ENCODE peak calls at places on chromosomes 16 and 17, in eight cellular contexts. One of them, this sample, is unnamed.

GRCh38 chr17:31100840-31101239 is 6.1 kb downstream of the NF1 start:
- DNase-seq in T47D: no peak
- DNase-seq in ELR: no peak
- DNase-seq in CD8-positive, alpha-beta memory T cell: no peak
- DNase-seq in effector memory CD8-positive, alpha-beta T cell: no peak
- DNase-seq in left colon: no peak
- DNase-seq in SK-N-SH: no peak
- DNase-seq in stimulated activated CD8-positive, alpha-beta memory T cell treated with anti-CD3 and anti-CD28 coated beads, Interleukin-15, amount 100 ng/mL, for 24 hours: no peak
- DNase-seq in this sample: no peak

GRCh38 chr17:2705888-2706795 is 5.4 kb downstream of the CLUH start:
- DNase-seq in T47D: no peak
- DNase-seq in ELR: no peak
- DNase-seq in CD8-positive, alpha-beta memory T cell: no peak
- DNase-seq in effector memory CD8-positive, alpha-beta T cell: no peak
- DNase-seq in left colon: no peak
- DNase-seq in SK-N-SH: no peak
- DNase-seq in stimulated activated CD8-positive, alpha-beta memory T cell treated with anti-CD3 and anti-CD28 coated beads, Interleukin-15, amount 100 ng/mL, for 24 hours: no peak
- DNase-seq in this sample: no peak

GRCh38 chr16:17983114-17983513 is 353.4 kb downstream of the NPIPA8 start:
- DNase-seq in T47D: no peak
- DNase-seq in ELR: peak; percentile 0
- DNase-seq in CD8-positive, alpha-beta memory T cell: no peak
- DNase-seq in effector memory CD8-positive, alpha-beta T cell: no peak
- DNase-seq in left colon: no peak
- DNase-seq in SK-N-SH: no peak
- DNase-seq in stimulated activated CD8-positive, alpha-beta memory T cell treated with anti-CD3 and anti-CD28 coated beads, Interleukin-15, amount 100 ng/mL, for 24 hours: no peak
- DNase-seq in this sample: no peak

GRCh38 chr16:11783319-11784047 is 13.6 kb downstream of the ZC3H7A start:
- DNase-seq in T47D: no peak
- DNase-seq in ELR: peak; percentile 46
- DNase-seq in CD8-positive, alpha-beta memory T cell: peak; percentile 68
- DNase-seq in effector memory CD8-positive, alpha-beta T cell: peak; percentile 42
- DNase-seq in left colon: no peak
- DNase-seq in SK-N-SH: no peak
- DNase-seq in stimulated activated CD8-positive, alpha-beta memory T cell treated with anti-CD3 and anti-CD28 coated beads, Interleukin-15, amount 100 ng/mL, for 24 hours: no peak
- DNase-seq in this sample: no peak

GRCh38 chr17:75478508-75478907 is 22.1 kb downstream of the TMEM94 start:
- DNase-seq in T47D: no peak
- DNase-seq in ELR: no peak
- DNase-seq in CD8-positive, alpha-beta memory T cell: no peak
- DNase-seq in effector memory CD8-positive, alpha-beta T cell: no peak
- DNase-seq in left colon: no peak
- DNase-seq in SK-N-SH: no peak
- DNase-seq in stimulated activated CD8-positive, alpha-beta memory T cell treated with anti-CD3 and anti-CD28 coated beads, Interleukin-15, amount 100 ng/mL, for 24 hours: no peak
- DNase-seq in this sample: no peak

GRCh38 chr17:73474370-73474988 is 162.7 kb upstream of the CDC42EP4 start:
- DNase-seq in T47D: no peak
- DNase-seq in ELR: peak; percentile 50
- DNase-seq in CD8-positive, alpha-beta memory T cell: no peak
- DNase-seq in effector memory CD8-positive, alpha-beta T cell: no peak
- DNase-seq in left colon: peak; percentile 81
- DNase-seq in SK-N-SH: peak; percentile 98
- DNase-seq in stimulated activated CD8-positive, alpha-beta memory T cell treated with anti-CD3 and anti-CD28 coated beads, Interleukin-15, amount 100 ng/mL, for 24 hours: no peak
- DNase-seq in this sample: no peak

GRCh38 chr16:30829130-30830071 is 42.4 kb upstream of the ZNF629 start:
- DNase-seq in T47D: no peak
- DNase-seq in ELR: no peak
- DNase-seq in CD8-positive, alpha-beta memory T cell: no peak
- DNase-seq in effector memory CD8-positive, alpha-beta T cell: no peak
- DNase-seq in left colon: peak; percentile 81
- DNase-seq in SK-N-SH: no peak
- DNase-seq in stimulated activated CD8-positive, alpha-beta memory T cell treated with anti-CD3 and anti-CD28 coated beads, Interleukin-15, amount 100 ng/mL, for 24 hours: no peak
- DNase-seq in this sample: no peak

GRCh38 chr17:74639704-74640142 is 16.2 kb upstream of the CD300E start:
- DNase-seq in T47D: no peak
- DNase-seq in ELR: no peak
- DNase-seq in CD8-positive, alpha-beta memory T cell: no peak
- DNase-seq in effector memory CD8-positive, alpha-beta T cell: no peak
- DNase-seq in left colon: no peak
- DNase-seq in SK-N-SH: no peak
- DNase-seq in stimulated activated CD8-positive, alpha-beta memory T cell treated with anti-CD3 and anti-CD28 coated beads, Interleukin-15, amount 100 ng/mL, for 24 hours: no peak
- DNase-seq in this sample: no peak

GRCh38 chr16:20622498-20622870 is 46.3 kb upstream of the ACSM2B start:
- DNase-seq in T47D: no peak
- DNase-seq in ELR: no peak
- DNase-seq in CD8-positive, alpha-beta memory T cell: no peak
- DNase-seq in effector memory CD8-positive, alpha-beta T cell: no peak
- DNase-seq in left colon: no peak
- DNase-seq in SK-N-SH: no peak
- DNase-seq in stimulated activated CD8-positive, alpha-beta memory T cell treated with anti-CD3 and anti-CD28 coated beads, Interleukin-15, amount 100 ng/mL, for 24 hours: no peak
- DNase-seq in this sample: no peak

GRCh38 chr17:56834380-56835258 is 668 bp downstream of the DGKE start:
- DNase-seq in T47D: peak; percentile 35
- DNase-seq in ELR: peak; percentile 56
- DNase-seq in CD8-positive, alpha-beta memory T cell: peak; percentile 81
- DNase-seq in effector memory CD8-positive, alpha-beta T cell: peak; percentile 59
- DNase-seq in left colon: peak; percentile 81
- DNase-seq in SK-N-SH: peak; percentile 74
- DNase-seq in stimulated activated CD8-positive, alpha-beta memory T cell treated with anti-CD3 and anti-CD28 coated beads, Interleukin-15, amount 100 ng/mL, for 24 hours: peak; percentile 32
- DNase-seq in this sample: no peak

GRCh38 chr17:44170499-44171201 is at the start of gene ASB16:
- DNase-seq in T47D: no peak
- DNase-seq in ELR: no peak
- DNase-seq in CD8-positive, alpha-beta memory T cell: no peak
- DNase-seq in effector memory CD8-positive, alpha-beta T cell: no peak
- DNase-seq in left colon: no peak
- DNase-seq in SK-N-SH: peak; percentile 48
- DNase-seq in stimulated activated CD8-positive, alpha-beta memory T cell treated with anti-CD3 and anti-CD28 coated beads, Interleukin-15, amount 100 ng/mL, for 24 hours: no peak
- DNase-seq in this sample: no peak

GRCh38 chr17:73100363-73100762 is 7.9 kb upstream of the SLC39A11 start:
- DNase-seq in T47D: no peak
- DNase-seq in ELR: no peak
- DNase-seq in CD8-positive, alpha-beta memory T cell: no peak
- DNase-seq in effector memory CD8-positive, alpha-beta T cell: no peak
- DNase-seq in left colon: no peak
- DNase-seq in SK-N-SH: no peak
- DNase-seq in stimulated activated CD8-positive, alpha-beta memory T cell treated with anti-CD3 and anti-CD28 coated beads, Interleukin-15, amount 100 ng/mL, for 24 hours: no peak
- DNase-seq in this sample: no peak

GRCh38 chr17:2198917-2199316 is 104.7 kb downstream of the SMG6 start:
- DNase-seq in T47D: no peak
- DNase-seq in ELR: peak; percentile 89
- DNase-seq in CD8-positive, alpha-beta memory T cell: no peak
- DNase-seq in effector memory CD8-positive, alpha-beta T cell: no peak
- DNase-seq in left colon: no peak
- DNase-seq in SK-N-SH: no peak
- DNase-seq in stimulated activated CD8-positive, alpha-beta memory T cell treated with anti-CD3 and anti-CD28 coated beads, Interleukin-15, amount 100 ng/mL, for 24 hours: no peak
- DNase-seq in this sample: no peak

GRCh38 chr17:7218166-7218565 is 1.5 kb downstream of the DLG4 start:
- DNase-seq in T47D: no peak
- DNase-seq in ELR: peak; percentile 20
- DNase-seq in CD8-positive, alpha-beta memory T cell: no peak
- DNase-seq in effector memory CD8-positive, alpha-beta T cell: no peak
- DNase-seq in left colon: no peak
- DNase-seq in SK-N-SH: no peak
- DNase-seq in stimulated activated CD8-positive, alpha-beta memory T cell treated with anti-CD3 and anti-CD28 coated beads, Interleukin-15, amount 100 ng/mL, for 24 hours: no peak
- DNase-seq in this sample: no peak

GRCh38 chr17:64074704-64075484 is 54.5 kb upstream of the ICAM2 start:
- DNase-seq in T47D: no peak
- DNase-seq in ELR: peak; percentile 54
- DNase-seq in CD8-positive, alpha-beta memory T cell: no peak
- DNase-seq in effector memory CD8-positive, alpha-beta T cell: no peak
- DNase-seq in left colon: no peak
- DNase-seq in SK-N-SH: no peak
- DNase-seq in stimulated activated CD8-positive, alpha-beta memory T cell treated with anti-CD3 and anti-CD28 coated beads, Interleukin-15, amount 100 ng/mL, for 24 hours: no peak
- DNase-seq in this sample: no peak

GRCh38 chr17:69716571-69716970 is 302.1 kb downstream of the MAP2K6 start:
- DNase-seq in T47D: no peak
- DNase-seq in ELR: no peak
- DNase-seq in CD8-positive, alpha-beta memory T cell: no peak
- DNase-seq in effector memory CD8-positive, alpha-beta T cell: no peak
- DNase-seq in left colon: no peak
- DNase-seq in SK-N-SH: no peak
- DNase-seq in stimulated activated CD8-positive, alpha-beta memory T cell treated with anti-CD3 and anti-CD28 coated beads, Interleukin-15, amount 100 ng/mL, for 24 hours: no peak
- DNase-seq in this sample: peak; percentile 63

GRCh38 chr17:16442594-16443389 is 27.4 kb downstream of the TRPV2 start:
- DNase-seq in T47D: no peak
- DNase-seq in ELR: peak; percentile 58
- DNase-seq in CD8-positive, alpha-beta memory T cell: no peak
- DNase-seq in effector memory CD8-positive, alpha-beta T cell: no peak
- DNase-seq in left colon: no peak
- DNase-seq in SK-N-SH: no peak
- DNase-seq in stimulated activated CD8-positive, alpha-beta memory T cell treated with anti-CD3 and anti-CD28 coated beads, Interleukin-15, amount 100 ng/mL, for 24 hours: no peak
- DNase-seq in this sample: no peak

GRCh38 chr16:12455287-12455798 is 348.3 kb downstream of the CPPED1 start:
- DNase-seq in T47D: peak; percentile 33
- DNase-seq in ELR: peak; percentile 53
- DNase-seq in CD8-positive, alpha-beta memory T cell: no peak
- DNase-seq in effector memory CD8-positive, alpha-beta T cell: peak; percentile 3
- DNase-seq in left colon: peak; percentile 68
- DNase-seq in SK-N-SH: peak; percentile 73
- DNase-seq in stimulated activated CD8-positive, alpha-beta memory T cell treated with anti-CD3 and anti-CD28 coated beads, Interleukin-15, amount 100 ng/mL, for 24 hours: peak; percentile 12
- DNase-seq in this sample: no peak

GRCh38 chr16:6684076-6684673 is 648.5 kb upstream of the RBFOX1 start:
- DNase-seq in T47D: peak; percentile 25
- DNase-seq in ELR: peak; percentile 3
- DNase-seq in CD8-positive, alpha-beta memory T cell: no peak
- DNase-seq in effector memory CD8-positive, alpha-beta T cell: no peak
- DNase-seq in left colon: peak; percentile 24
- DNase-seq in SK-N-SH: peak; percentile 36
- DNase-seq in stimulated activated CD8-positive, alpha-beta memory T cell treated with anti-CD3 and anti-CD28 coated beads, Interleukin-15, amount 100 ng/mL, for 24 hours: no peak
- DNase-seq in this sample: no peak

GRCh38 chr17:78163881-78164747 is 4.3 kb upstream of the SYNGR2 start:
- DNase-seq in T47D: no peak
- DNase-seq in ELR: no peak
- DNase-seq in CD8-positive, alpha-beta memory T cell: no peak
- DNase-seq in effector memory CD8-positive, alpha-beta T cell: no peak
- DNase-seq in left colon: no peak
- DNase-seq in SK-N-SH: peak; percentile 42
- DNase-seq in stimulated activated CD8-positive, alpha-beta memory T cell treated with anti-CD3 and anti-CD28 coated beads, Interleukin-15, amount 100 ng/mL, for 24 hours: no peak
- DNase-seq in this sample: no peak

GRCh38 chr17:50452627-50453300 is 15.9 kb downstream of the CHAD start:
- DNase-seq in T47D: no peak
- DNase-seq in ELR: peak; percentile 64
- DNase-seq in CD8-positive, alpha-beta memory T cell: no peak
- DNase-seq in effector memory CD8-positive, alpha-beta T cell: no peak
- DNase-seq in left colon: peak; percentile 71
- DNase-seq in SK-N-SH: no peak
- DNase-seq in stimulated activated CD8-positive, alpha-beta memory T cell treated with anti-CD3 and anti-CD28 coated beads, Interleukin-15, amount 100 ng/mL, for 24 hours: no peak
- DNase-seq in this sample: no peak

GRCh38 chr17:81432873-81433451 is 37.7 kb downstream of the BAHCC1 start:
- DNase-seq in T47D: no peak
- DNase-seq in ELR: no peak
- DNase-seq in CD8-positive, alpha-beta memory T cell: no peak
- DNase-seq in effector memory CD8-positive, alpha-beta T cell: no peak
- DNase-seq in left colon: peak; percentile 50
- DNase-seq in SK-N-SH: no peak
- DNase-seq in stimulated activated CD8-positive, alpha-beta memory T cell treated with anti-CD3 and anti-CD28 coated beads, Interleukin-15, amount 100 ng/mL, for 24 hours: no peak
- DNase-seq in this sample: no peak

GRCh38 chr17:43943769-43944418 is 1.6 kb upstream of the PPY start:
- DNase-seq in T47D: peak; percentile 60
- DNase-seq in ELR: peak; percentile 85
- DNase-seq in CD8-positive, alpha-beta memory T cell: peak; percentile 82
- DNase-seq in effector memory CD8-positive, alpha-beta T cell: peak; percentile 73
- DNase-seq in left colon: peak; percentile 84
- DNase-seq in SK-N-SH: peak; percentile 83
- DNase-seq in stimulated activated CD8-positive, alpha-beta memory T cell treated with anti-CD3 and anti-CD28 coated beads, Interleukin-15, amount 100 ng/mL, for 24 hours: peak; percentile 72
- DNase-seq in this sample: no peak

GRCh38 chr17:42881768-42882565 is 18.6 kb upstream of the G6PC1 start:
- DNase-seq in T47D: no peak
- DNase-seq in ELR: no peak
- DNase-seq in CD8-positive, alpha-beta memory T cell: no peak
- DNase-seq in effector memory CD8-positive, alpha-beta T cell: no peak
- DNase-seq in left colon: no peak
- DNase-seq in SK-N-SH: no peak
- DNase-seq in stimulated activated CD8-positive, alpha-beta memory T cell treated with anti-CD3 and anti-CD28 coated beads, Interleukin-15, amount 100 ng/mL, for 24 hours: no peak
- DNase-seq in this sample: no peak

GRCh38 chr17:78127240-78127887 is 1.2 kb downstream of the TMC6 start:
- DNase-seq in T47D: no peak
- DNase-seq in ELR: no peak
- DNase-seq in CD8-positive, alpha-beta memory T cell: peak; percentile 83
- DNase-seq in effector memory CD8-positive, alpha-beta T cell: peak; percentile 61
- DNase-seq in left colon: peak; percentile 81
- DNase-seq in SK-N-SH: peak; percentile 58
- DNase-seq in stimulated activated CD8-positive, alpha-beta memory T cell treated with anti-CD3 and anti-CD28 coated beads, Interleukin-15, amount 100 ng/mL, for 24 hours: no peak
- DNase-seq in this sample: no peak

GRCh38 chr16:85948870-85949269 is 49.9 kb downstream of the IRF8 start:
- DNase-seq in T47D: no peak
- DNase-seq in ELR: no peak
- DNase-seq in CD8-positive, alpha-beta memory T cell: no peak
- DNase-seq in effector memory CD8-positive, alpha-beta T cell: no peak
- DNase-seq in left colon: no peak
- DNase-seq in SK-N-SH: no peak
- DNase-seq in stimulated activated CD8-positive, alpha-beta memory T cell treated with anti-CD3 and anti-CD28 coated beads, Interleukin-15, amount 100 ng/mL, for 24 hours: no peak
- DNase-seq in this sample: no peak

GRCh38 chr16:57941016-57941656 is 29.8 kb downstream of the CNGB1 start:
- DNase-seq in T47D: no peak
- DNase-seq in ELR: no peak
- DNase-seq in CD8-positive, alpha-beta memory T cell: peak; percentile 5
- DNase-seq in effector memory CD8-positive, alpha-beta T cell: no peak
- DNase-seq in left colon: peak; percentile 34
- DNase-seq in SK-N-SH: peak; percentile 86
- DNase-seq in stimulated activated CD8-positive, alpha-beta memory T cell treated with anti-CD3 and anti-CD28 coated beads, Interleukin-15, amount 100 ng/mL, for 24 hours: no peak
- DNase-seq in this sample: no peak

GRCh38 chr16:23420011-23420410 is 33.0 kb downstream of the COG7 start:
- DNase-seq in T47D: no peak
- DNase-seq in ELR: peak; percentile 36
- DNase-seq in CD8-positive, alpha-beta memory T cell: no peak
- DNase-seq in effector memory CD8-positive, alpha-beta T cell: no peak
- DNase-seq in left colon: no peak
- DNase-seq in SK-N-SH: no peak
- DNase-seq in stimulated activated CD8-positive, alpha-beta memory T cell treated with anti-CD3 and anti-CD28 coated beads, Interleukin-15, amount 100 ng/mL, for 24 hours: no peak
- DNase-seq in this sample: no peak

GRCh38 chr16:339680-340079 is 12.8 kb downstream of the AXIN1 start:
- DNase-seq in T47D: no peak
- DNase-seq in ELR: no peak
- DNase-seq in CD8-positive, alpha-beta memory T cell: no peak
- DNase-seq in effector memory CD8-positive, alpha-beta T cell: peak; percentile 13
- DNase-seq in left colon: no peak
- DNase-seq in SK-N-SH: no peak
- DNase-seq in stimulated activated CD8-positive, alpha-beta memory T cell treated with anti-CD3 and anti-CD28 coated beads, Interleukin-15, amount 100 ng/mL, for 24 hours: no peak
- DNase-seq in this sample: no peak

GRCh38 chr17:7835818-7836595 is 2.0 kb downstream of the KDM6B start:
- DNase-seq in T47D: no peak
- DNase-seq in ELR: peak; percentile 70
- DNase-seq in CD8-positive, alpha-beta memory T cell: no peak
- DNase-seq in effector memory CD8-positive, alpha-beta T cell: no peak
- DNase-seq in left colon: peak; percentile 84
- DNase-seq in SK-N-SH: peak; percentile 55
- DNase-seq in stimulated activated CD8-positive, alpha-beta memory T cell treated with anti-CD3 and anti-CD28 coated beads, Interleukin-15, amount 100 ng/mL, for 24 hours: no peak
- DNase-seq in this sample: no peak

GRCh38 chr17:57895382-57896060 is 45.7 kb upstream of the MRPS23 start:
- DNase-seq in T47D: no peak
- DNase-seq in ELR: no peak
- DNase-seq in CD8-positive, alpha-beta memory T cell: no peak
- DNase-seq in effector memory CD8-positive, alpha-beta T cell: no peak
- DNase-seq in left colon: no peak
- DNase-seq in SK-N-SH: no peak
- DNase-seq in stimulated activated CD8-positive, alpha-beta memory T cell treated with anti-CD3 and anti-CD28 coated beads, Interleukin-15, amount 100 ng/mL, for 24 hours: no peak
- DNase-seq in this sample: no peak

GRCh38 chr17:45722161-45722560 is 62.0 kb upstream of the CRHR1 start:
- DNase-seq in T47D: peak; percentile 46
- DNase-seq in ELR: peak; percentile 58
- DNase-seq in CD8-positive, alpha-beta memory T cell: no peak
- DNase-seq in effector memory CD8-positive, alpha-beta T cell: no peak
- DNase-seq in left colon: no peak
- DNase-seq in SK-N-SH: peak; percentile 76
- DNase-seq in stimulated activated CD8-positive, alpha-beta memory T cell treated with anti-CD3 and anti-CD28 coated beads, Interleukin-15, amount 100 ng/mL, for 24 hours: no peak
- DNase-seq in this sample: no peak

GRCh38 chr16:73275024-73275423 is 227.1 kb upstream of the ZFHX3 start:
- DNase-seq in T47D: no peak
- DNase-seq in ELR: no peak
- DNase-seq in CD8-positive, alpha-beta memory T cell: no peak
- DNase-seq in effector memory CD8-positive, alpha-beta T cell: no peak
- DNase-seq in left colon: no peak
- DNase-seq in SK-N-SH: no peak
- DNase-seq in stimulated activated CD8-positive, alpha-beta memory T cell treated with anti-CD3 and anti-CD28 coated beads, Interleukin-15, amount 100 ng/mL, for 24 hours: no peak
- DNase-seq in this sample: no peak

GRCh38 chr17:79901131-79901530 is 61.9 kb upstream of the CBX4 start:
- DNase-seq in T47D: no peak
- DNase-seq in ELR: no peak
- DNase-seq in CD8-positive, alpha-beta memory T cell: no peak
- DNase-seq in effector memory CD8-positive, alpha-beta T cell: no peak
- DNase-seq in left colon: no peak
- DNase-seq in SK-N-SH: no peak
- DNase-seq in stimulated activated CD8-positive, alpha-beta memory T cell treated with anti-CD3 and anti-CD28 coated beads, Interleukin-15, amount 100 ng/mL, for 24 hours: no peak
- DNase-seq in this sample: no peak

This sample was measured in GM04503.